ENCODE peak calls at places on chromosomes 3 and 15, in four cellular contexts. One of them, this sample, is unnamed.

GRCh38 chr3:159764211-159765024 is 224.2 kb upstream of the IL12A start:
- DNase-seq in cardiac fibroblast: peak
- DNase-seq in HepG2: no peak
- DNase-seq in fibroblast of lung: peak
- DNase-seq in this sample: no peak

GRCh38 chr3:64900916-64901903 is 213.4 kb upstream of the ADAMTS9 start:
- DNase-seq in fibroblast of lung: peak
- DNase-seq in cardiac fibroblast: peak
- DNase-seq in HepG2: no peak
- DNase-seq in this sample: no peak

GRCh38 chr3:172161390-172161789 is 122.0 kb downstream of the FNDC3B start:
- DNase-seq in HepG2: no peak
- DNase-seq in fibroblast of lung: no peak
- DNase-seq in cardiac fibroblast: no peak
- DNase-seq in this sample: no peak

GRCh38 chr15:100914876-100915275 is 4.3 kb upstream of the LRRK1 start:
- DNase-seq in cardiac fibroblast: no peak
- DNase-seq in fibroblast of lung: no peak
- DNase-seq in HepG2: no peak
- DNase-seq in this sample: no peak

GRCh38 chr15:59388670-59389069 is 16.0 kb upstream of the MYO1E start:
- DNase-seq in cardiac fibroblast: peak
- DNase-seq in HepG2: no peak
- DNase-seq in fibroblast of lung: peak
- DNase-seq in this sample: no peak

GRCh38 chr3:11832964-11833621 is 13.6 kb downstream of the TAMM41 start:
- DNase-seq in cardiac fibroblast: no peak
- DNase-seq in fibroblast of lung: peak
- DNase-seq in HepG2: peak
- DNase-seq in this sample: no peak

GRCh38 chr15:80871801-80872327 is 92.7 kb downstream of the CEMIP start:
- DNase-seq in HepG2: no peak
- DNase-seq in fibroblast of lung: no peak
- DNase-seq in cardiac fibroblast: no peak
- DNase-seq in this sample: no peak

GRCh38 chr3:124781706-124782376 is 51.6 kb downstream of the UMPS start:
- DNase-seq in fibroblast of lung: no peak
- DNase-seq in cardiac fibroblast: no peak
- DNase-seq in HepG2: no peak
- DNase-seq in this sample: no peak

GRCh38 chr3:191345334-191345733 is 15.0 kb upstream of the UTS2B start:
- DNase-seq in cardiac fibroblast: no peak
- DNase-seq in fibroblast of lung: peak
- DNase-seq in HepG2: no peak
- DNase-seq in this sample: no peak

GRCh38 chr3:29525254-29525881 is 244.5 kb downstream of the RBMS3 start:
- DNase-seq in cardiac fibroblast: peak
- DNase-seq in HepG2: peak
- DNase-seq in fibroblast of lung: peak
- DNase-seq in this sample: no peak

GRCh38 chr3:177131927-177132636 is 65.2 kb downstream of the TBL1XR1 start:
- DNase-seq in fibroblast of lung: no peak
- DNase-seq in cardiac fibroblast: no peak
- DNase-seq in HepG2: no peak
- DNase-seq in this sample: no peak

GRCh38 chr3:193944161-193944884 is 191.6 kb upstream of the HES1 start:
- DNase-seq in fibroblast of lung: no peak
- DNase-seq in cardiac fibroblast: no peak
- DNase-seq in HepG2: no peak
- DNase-seq in this sample: no peak

GRCh38 chr15:60299452-60300047 is 98.2 kb downstream of the ANXA2 start:
- DNase-seq in HepG2: no peak
- DNase-seq in cardiac fibroblast: peak
- DNase-seq in fibroblast of lung: peak
- DNase-seq in this sample: no peak

GRCh38 chr3:30319713-30320112 is 286.7 kb upstream of the TGFBR2 start:
- DNase-seq in cardiac fibroblast: peak
- DNase-seq in HepG2: peak
- DNase-seq in fibroblast of lung: peak
- DNase-seq in this sample: no peak

GRCh38 chr15:80182611-80183210 is 29.9 kb downstream of the FAH start:
- DNase-seq in HepG2: no peak
- DNase-seq in fibroblast of lung: peak
- DNase-seq in cardiac fibroblast: peak
- DNase-seq in this sample: no peak

GRCh38 chr3:42707620-42708355 is 5.2 kb upstream of the HHATL start:
- DNase-seq in cardiac fibroblast: no peak
- DNase-seq in fibroblast of lung: no peak
- DNase-seq in HepG2: no peak
- DNase-seq in this sample: peak

GRCh38 chr3:108093021-108093420 is 2.2 kb upstream of the CD47 start:
- DNase-seq in fibroblast of lung: no peak
- DNase-seq in HepG2: no peak
- DNase-seq in cardiac fibroblast: no peak
- DNase-seq in this sample: no peak

GRCh38 chr3:24588568-24588967 is 93.9 kb upstream of the THRB start:
- DNase-seq in fibroblast of lung: no peak
- DNase-seq in HepG2: no peak
- DNase-seq in cardiac fibroblast: no peak
- DNase-seq in this sample: no peak

GRCh38 chr3:24578324-24578723 is 83.7 kb upstream of the THRB start:
- DNase-seq in HepG2: no peak
- DNase-seq in fibroblast of lung: no peak
- DNase-seq in cardiac fibroblast: no peak
- DNase-seq in this sample: no peak

GRCh38 chr3:24586920-24587319 is 92.3 kb upstream of the THRB start:
- DNase-seq in HepG2: no peak
- DNase-seq in cardiac fibroblast: no peak
- DNase-seq in fibroblast of lung: no peak
- DNase-seq in this sample: no peak

GRCh38 chr3:24579008-24579407 is 84.4 kb upstream of the THRB start:
- DNase-seq in HepG2: no peak
- DNase-seq in cardiac fibroblast: no peak
- DNase-seq in fibroblast of lung: no peak
- DNase-seq in this sample: no peak

GRCh38 chr3:24583004-24583403 is 88.4 kb upstream of the THRB start:
- DNase-seq in HepG2: peak
- DNase-seq in fibroblast of lung: no peak
- DNase-seq in cardiac fibroblast: peak
- DNase-seq in this sample: no peak
- TF ChIP-seq CTCF in HepG2: peak
- TF ChIP-seq CTCF in fibroblast of lung: peak
- TF ChIP-seq CTCF in cardiac fibroblast: peak
- TF ChIP-seq CTCF in this sample: no peak

GRCh38 chr3:148718982-148719862 is 21.5 kb downstream of the AGTR1 start:
- DNase-seq in HepG2: no peak
- DNase-seq in cardiac fibroblast: peak
- DNase-seq in fibroblast of lung: no peak
- DNase-seq in this sample: no peak
- TF ChIP-seq CTCF in HepG2: peak
- TF ChIP-seq CTCF in cardiac fibroblast: peak
- TF ChIP-seq CTCF in fibroblast of lung: peak
- TF ChIP-seq CTCF in this sample: no peak

GRCh38 chr3:127339943-127340861 is 52.4 kb upstream of the PRR20G start:
- DNase-seq in cardiac fibroblast: no peak
- DNase-seq in HepG2: no peak
- DNase-seq in fibroblast of lung: no peak
- DNase-seq in this sample: no peak

GRCh38 chr3:127337911-127338531 is 50.2 kb upstream of the PRR20G start:
- DNase-seq in cardiac fibroblast: no peak
- DNase-seq in fibroblast of lung: no peak
- DNase-seq in HepG2: no peak
- DNase-seq in this sample: no peak

GRCh38 chr3:127337001-127337400 is 49.2 kb upstream of the PRR20G start:
- DNase-seq in fibroblast of lung: no peak
- DNase-seq in cardiac fibroblast: no peak
- DNase-seq in HepG2: no peak
- DNase-seq in this sample: no peak

GRCh38 chr3:127339016-127339415 is 51.2 kb upstream of the PRR20G start:
- DNase-seq in fibroblast of lung: no peak
- DNase-seq in cardiac fibroblast: no peak
- DNase-seq in HepG2: no peak
- DNase-seq in this sample: no peak

DNA sequence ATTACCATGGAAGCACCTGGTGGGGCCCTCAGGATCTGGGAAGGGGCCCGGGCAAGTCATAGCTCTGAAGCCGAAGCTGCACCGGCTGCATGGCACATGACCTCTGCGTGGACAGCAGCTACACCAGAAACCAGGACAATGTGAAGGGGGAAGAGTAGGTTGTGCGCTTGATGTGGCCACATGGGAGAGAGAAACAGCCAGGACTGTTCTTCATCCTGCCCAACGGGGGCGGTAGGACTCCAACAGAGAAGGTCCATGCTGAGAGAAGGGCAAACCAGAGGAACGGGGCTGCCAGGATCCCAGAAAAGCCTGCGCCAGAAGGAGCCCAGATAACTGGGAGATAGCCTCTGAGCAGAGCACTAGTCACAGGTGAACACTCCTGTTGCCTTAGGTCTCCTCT is 54.9 kb upstream of the PRR20G start:
- DNase-seq in HepG2: no peak
- DNase-seq in fibroblast of lung: no peak
- DNase-seq in cardiac fibroblast: no peak
- DNase-seq in this sample: no peak
- TF ChIP-seq CTCF in HepG2: no peak
- TF ChIP-seq CTCF in fibroblast of lung: no peak
- TF ChIP-seq CTCF in cardiac fibroblast: no peak
- TF ChIP-seq CTCF in this sample: no peak

DNA sequence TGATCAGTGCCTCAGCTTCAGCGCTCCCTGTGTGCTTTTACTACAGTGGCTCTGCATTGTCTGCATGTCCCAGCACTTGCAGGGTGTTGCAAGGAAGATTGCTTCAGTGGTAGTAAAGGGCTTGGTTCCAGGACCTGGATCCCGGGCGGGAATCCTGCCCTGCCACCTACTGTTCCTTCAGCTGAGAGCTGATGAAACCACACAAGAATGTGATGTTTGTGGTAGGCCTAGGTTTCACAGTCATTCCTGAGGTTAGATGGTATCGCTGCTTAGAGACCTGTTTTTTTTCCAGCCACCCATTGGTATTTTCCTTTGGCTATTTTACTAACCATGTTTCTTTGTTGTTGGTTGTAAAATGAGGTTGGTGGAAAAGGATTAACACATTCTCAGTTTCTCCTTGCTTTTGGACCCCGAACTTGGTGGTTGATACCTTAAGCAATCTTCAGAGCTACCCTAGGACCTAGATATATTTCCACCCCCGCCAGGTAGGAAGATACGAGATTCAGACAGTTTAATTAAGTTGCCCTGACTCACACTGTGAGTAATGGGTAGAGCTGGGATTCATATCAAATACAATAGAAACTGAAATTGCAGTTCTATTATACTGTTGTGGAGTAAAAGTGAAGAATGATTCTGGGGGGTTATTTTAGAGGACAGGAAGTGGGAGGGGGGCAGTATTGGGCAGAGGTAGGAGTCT is 11.4 kb downstream of the GPR87 start:
- DNase-seq in HepG2: peak
- DNase-seq in fibroblast of lung: peak
- DNase-seq in cardiac fibroblast: peak
- DNase-seq in this sample: no peak
- TF ChIP-seq CTCF in HepG2: peak
- TF ChIP-seq CTCF in fibroblast of lung: peak
- TF ChIP-seq CTCF in cardiac fibroblast: no peak
- TF ChIP-seq CTCF in this sample: no peak

GRCh38 chr3:120071259-120071658 is 23.0 kb downstream of the GSK3B start:
- DNase-seq in cardiac fibroblast: no peak
- DNase-seq in fibroblast of lung: no peak
- DNase-seq in HepG2: no peak
- DNase-seq in this sample: no peak

GRCh38 chr3:120067090-120067489 is 27.2 kb downstream of the GSK3B start:
- DNase-seq in HepG2: no peak
- DNase-seq in cardiac fibroblast: no peak
- DNase-seq in fibroblast of lung: no peak
- DNase-seq in this sample: no peak

GRCh38 chr3:120077726-120078125 is 16.5 kb downstream of the GSK3B start:
- DNase-seq in HepG2: no peak
- DNase-seq in fibroblast of lung: no peak
- DNase-seq in cardiac fibroblast: no peak
- DNase-seq in this sample: no peak

GRCh38 chr3:120070263-120070981 is 23.8 kb downstream of the GSK3B start:
- DNase-seq in HepG2: no peak
- DNase-seq in cardiac fibroblast: no peak
- DNase-seq in fibroblast of lung: no peak
- DNase-seq in this sample: no peak

GRCh38 chr3:120072867-120073525 is 21.3 kb downstream of the GSK3B start:
- DNase-seq in cardiac fibroblast: no peak
- DNase-seq in HepG2: no peak
- DNase-seq in fibroblast of lung: no peak
- DNase-seq in this sample: no peak
- TF ChIP-seq CTCF in cardiac fibroblast: no peak
- TF ChIP-seq CTCF in HepG2: peak
- TF ChIP-seq CTCF in fibroblast of lung: no peak
- TF ChIP-seq CTCF in this sample: no peak

DNA sequence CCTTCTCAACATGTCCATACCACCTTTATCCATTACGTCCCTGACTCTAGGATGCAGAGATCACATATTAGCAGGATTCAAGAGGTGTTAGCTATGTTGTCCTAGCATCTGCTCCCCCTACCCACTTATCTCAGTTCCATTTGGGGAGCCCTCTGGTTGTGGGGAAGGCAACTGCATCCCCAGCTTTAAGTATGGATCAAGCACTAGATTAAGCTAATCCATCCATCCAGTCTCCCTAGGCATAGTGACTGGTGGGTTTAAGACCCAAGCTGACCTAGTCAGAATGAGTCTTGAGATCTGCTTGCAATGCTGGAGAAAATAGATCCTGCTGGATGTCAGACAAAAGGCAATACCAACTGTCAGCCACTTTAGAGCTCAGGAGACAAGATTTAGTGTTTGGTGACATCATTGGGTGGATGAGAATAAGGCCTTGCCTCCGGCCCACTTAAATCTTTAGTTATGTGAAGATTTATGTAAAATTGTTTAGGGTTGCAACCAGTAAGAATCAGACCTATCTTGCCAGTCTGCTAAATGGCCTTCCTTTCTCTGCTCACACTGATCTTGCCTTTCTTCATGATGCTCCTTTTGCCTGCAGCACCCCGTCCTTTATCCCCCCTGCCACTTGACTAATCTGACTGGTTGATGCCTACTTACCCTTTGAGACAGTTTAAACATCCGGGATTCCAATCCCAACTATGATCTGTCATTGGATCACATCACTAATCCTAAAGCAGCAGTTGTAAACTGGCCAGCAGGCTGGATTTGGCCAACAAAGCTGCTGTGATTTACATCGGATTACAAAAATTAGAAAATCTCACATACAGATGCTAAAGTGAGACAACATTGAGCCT is 2.1 kb upstream of the ISY1 start:
- DNase-seq in HepG2: peak
- DNase-seq in cardiac fibroblast: no peak
- DNase-seq in fibroblast of lung: no peak
- DNase-seq in this sample: no peak
- TF ChIP-seq CTCF in HepG2: peak
- TF ChIP-seq CTCF in cardiac fibroblast: peak
- TF ChIP-seq CTCF in fibroblast of lung: peak
- TF ChIP-seq CTCF in this sample: no peak

GRCh38 chr15:98144388-98144787 is 183.9 kb downstream of the ARRDC4 start:
- DNase-seq in HepG2: no peak
- DNase-seq in cardiac fibroblast: no peak
- DNase-seq in fibroblast of lung: no peak
- DNase-seq in this sample: no peak
- TF ChIP-seq CTCF in HepG2: no peak
- TF ChIP-seq CTCF in cardiac fibroblast: no peak
- TF ChIP-seq CTCF in fibroblast of lung: no peak
- TF ChIP-seq CTCF in this sample: no peak

This sample was measured in activated B cell treated with CpG ODN at 0.5 μM for 24 hours.